ENCODE peak calls at places on chromosomes 4 and X, in nine cellular contexts. U is PC-3, A is IMR-90, C is Peyer's patch, J is lower lobe of right lung, S is mammary epithelial cell, X is upper lobe of left lung, K is left lung, T is neural progenitor cell. O is an unnamed sample.

GRCh38 chr4:58149404-58150085 is 1039.4 kb upstream of the IGFBP7 start:
- DNase-seq in U (no peak), A (no peak), T (no peak), K (no peak), X (peak; percentile 23), J (no peak), S (no peak), C (no peak), O (no peak)

GRCh38 chr4:155666701-155667537 is at the start of gene GUCY1A1:
- DNase-seq in U (peak; percentile 51), K (peak; percentile 60), S (peak; percentile 32), C (no peak), J (peak; percentile 78), X (peak; percentile 87), A (no peak), T (peak; percentile 77), O (peak; percentile 9)

GRCh38 chrX:53442322-53442631 is 8.1 kb upstream of the HSD17B10 start:
- DNase-seq in J (peak; percentile 36), K (peak; percentile 36), S (no peak), U (no peak), C (peak; percentile 16), A (no peak), X (no peak), T (no peak), O (no peak)

GRCh38 chrX:63686878-63687714 is 97.9 kb downstream of the ARHGEF9 start:
- DNase-seq in A (peak; percentile 45), T (peak; percentile 51), J (no peak), U (peak; percentile 68), X (no peak), K (no peak), S (peak; percentile 41), C (no peak), O (peak; percentile 24)

GRCh38 chr4:152784490-152785195 is 4.9 kb downstream of the ARFIP1 start:
- DNase-seq in A (peak; percentile 40), X (no peak), C (no peak), U (peak; percentile 14), J (no peak), S (peak; percentile 34), K (no peak), T (no peak), O (no peak)

GRCh38 chr4:61462451-61463326 is 262.6 kb downstream of the ADGRL3 start:
- DNase-seq in A (peak; percentile 52), S (peak; percentile 89), J (no peak), K (no peak), T (no peak), U (peak; percentile 96), X (no peak), C (no peak), O (peak; percentile 83)

GRCh38 chr4:169270156-169270809 is 473 bp downstream of the SH3RF1 start:
- DNase-seq in S (peak; percentile 71), A (no peak), J (peak; percentile 75), T (peak; percentile 71), X (peak; percentile 92), C (peak; percentile 31), U (peak; percentile 48), K (peak; percentile 57), O (peak; percentile 59)

GRCh38 chrX:137547291-137547690 is 18.6 kb upstream of the ZIC3 start:
- DNase-seq in X (peak; percentile 36), S (no peak), C (no peak), K (no peak), T (peak; percentile 53), A (no peak), U (no peak), J (no peak), O (no peak)

GRCh38 chr4:72744103-72744725 is 175.2 kb upstream of the ADAMTS3 start:
- DNase-seq in C (no peak), T (no peak), X (no peak), J (no peak), K (no peak), U (no peak), A (no peak), S (peak; percentile 80), O (no peak)

GRCh38 chrX:68695206-68695845 is 47.9 kb downstream of the STARD8 start:
- DNase-seq in J (no peak), T (no peak), U (no peak), A (no peak), X (no peak), S (no peak), K (no peak), C (no peak), O (no peak)

GRCh38 chrX:87078231-87078630 is 439.4 kb upstream of the KLHL4 start:
- DNase-seq in U (no peak), S (no peak), K (no peak), X (no peak), T (no peak), A (no peak), C (no peak), J (no peak), O (no peak)

GRCh38 chr4:38686682-38687081 is 22.7 kb downstream of the KLF3 start:
- DNase-seq in K (no peak), T (no peak), X (no peak), A (no peak), C (no peak), J (no peak), S (no peak), U (no peak), O (no peak)

GRCh38 chrX:80807606-80808159 is 2.0 kb downstream of the BRWD3 start:
- DNase-seq in A (no peak), X (no peak), S (no peak), T (no peak), C (no peak), K (no peak), U (no peak), J (no peak), O (peak; percentile 0)

GRCh38 chrX:2385224-2385623 is 115.6 kb downstream of the DHRSX start:
- DNase-seq in X (no peak), T (no peak), C (no peak), A (peak; percentile 88), U (peak; percentile 22), J (no peak), S (peak; percentile 86), K (no peak), O (peak; percentile 1)

GRCh38 chr4:16016536-16016935 is 53.6 kb upstream of the FGFBP2 start:
- DNase-seq in S (no peak), U (no peak), J (no peak), X (no peak), K (no peak), C (no peak), A (no peak), T (no peak), O (no peak)
- H3K27ac ChIP-seq in S (no peak overlapping the region), U (no peak overlapping the region), J (no peak overlapping the region), X (no peak overlapping the region), K (no peak overlapping the region), C (no peak overlapping the region), A (no peak overlapping the region), T (no peak overlapping the region), O (no peak overlapping the region)

GRCh38 chrX:118228456-118228855 is 111.8 kb upstream of the KLHL13 start:
- DNase-seq in T (no peak), K (no peak), A (no peak), S (no peak), X (no peak), U (no peak), C (no peak), J (no peak), O (no peak)

GRCh38 chrX:118221733-118222132 is 105.1 kb upstream of the KLHL13 start:
- DNase-seq in U (no peak), S (no peak), J (no peak), T (no peak), C (no peak), A (no peak), K (no peak), X (no peak), O (no peak)

GRCh38 chrX:118228041-118228440 is 111.4 kb upstream of the KLHL13 start:
- DNase-seq in U (no peak), S (no peak), C (no peak), X (no peak), J (no peak), A (peak; percentile 46), T (no peak), K (no peak), O (no peak)

GRCh38 chrX:118221257-118221656 is 104.6 kb upstream of the KLHL13 start:
- DNase-seq in S (no peak), K (no peak), U (no peak), J (no peak), T (no peak), C (no peak), A (no peak), X (no peak), O (no peak)

DNA sequence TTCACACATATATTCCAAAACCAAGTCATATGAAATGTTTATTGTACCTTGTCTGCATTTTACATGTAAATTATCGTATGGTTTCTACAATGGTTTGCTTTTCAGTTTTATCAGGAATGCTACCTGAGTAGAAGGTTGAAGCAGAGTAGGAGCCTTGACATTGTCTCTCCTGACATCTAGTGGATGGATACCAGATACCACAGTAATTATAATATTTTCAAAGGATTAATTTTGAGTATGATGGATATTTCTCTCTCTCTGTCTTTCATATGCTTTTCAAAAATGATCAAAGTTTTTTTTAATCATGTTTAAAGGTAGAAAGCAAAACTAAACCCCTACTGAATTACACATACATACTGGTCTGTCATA is 109.4 kb upstream of the KLHL13 start:
- DNase-seq in A (no peak), C (no peak), K (no peak), X (no peak), J (no peak), T (no peak), U (peak; percentile 45), S (no peak), O (peak; percentile 38)
- TF ChIP-seq CTCF in A (peak; percentile 52), C (peak; percentile 64), K (peak; percentile 25), X (peak; percentile 15), J (peak; percentile 23), T (peak; percentile 37), U (peak; percentile 74), S (peak; percentile 51), O (peak; percentile 38)

DNA sequence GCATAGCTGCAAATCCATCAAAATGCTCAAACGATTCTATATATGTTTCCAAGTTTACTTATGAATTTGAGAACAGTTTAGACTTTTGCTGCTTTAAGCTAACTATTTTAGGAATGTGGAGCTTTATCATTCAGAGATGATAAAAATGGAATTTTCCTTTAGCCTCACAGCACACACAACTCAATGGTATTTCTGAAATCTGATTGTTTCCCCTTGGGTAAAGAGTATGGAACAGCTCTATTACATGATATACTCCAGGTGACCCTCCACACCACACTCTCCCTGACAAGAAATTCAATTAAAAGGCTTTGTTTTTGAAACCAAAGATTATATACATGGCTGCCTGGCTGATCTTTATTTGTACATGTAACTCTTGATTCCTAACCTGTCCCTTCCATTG is 120.0 kb downstream of the LUZP4 start:
- DNase-seq in T (no peak), K (no peak), S (no peak), X (no peak), A (peak; percentile 3), J (no peak), U (no peak), C (no peak), O (no peak)
- H3K27ac ChIP-seq in T (no peak overlapping the region), K (no peak overlapping the region), S (no peak overlapping the region), X (no peak overlapping the region), A (no peak overlapping the region), J (no peak overlapping the region), U (no peak overlapping the region), C (no peak overlapping the region), O (no peak overlapping the region)

GRCh38 chr4:127124919-127125318 is 507.8 kb upstream of the INTU start:
- DNase-seq in U (peak; percentile 6), A (peak; percentile 24), C (no peak), T (no peak), J (no peak), S (peak; percentile 3), X (no peak), K (no peak), O (no peak)
- TF ChIP-seq CTCF in U (no peak), A (peak; percentile 48), C (no peak), T (no peak), J (no peak), S (peak; percentile 27), X (no peak), K (no peak), O (no peak)

O was measured in RWPE1.